ENCODE peak calls at places on chromosomes 5 and 9, in ten cellular contexts. B, A, G, Q, D, F, Y, W, H and I are unnamed samples.

GRCh38 chr5:163595851-163596399 is 90.5 kb downstream of the MAT2B start:
- DNase-seq in B (no peak), A (no peak), G (no peak), Q (no peak), D (no peak), F (no peak), Y (no peak), W (no peak), H (no peak), I (no peak)

GRCh38 chr5:103607346-103607745 is 44.8 kb upstream of the NUDT12 start:
- DNase-seq in B (no peak), A (no peak), G (no peak), Q (no peak), D (no peak), F (no peak), Y (no peak), W (no peak), H (no peak), I (no peak)

GRCh38 chr9:7489018-7489417 is 310.6 kb downstream of the DMAC1 start:
- DNase-seq in B (no peak), A (no peak), G (peak; percentile 4), Q (no peak), D (peak; percentile 65), F (peak; percentile 51), Y (peak; percentile 0), W (no peak), H (peak; percentile 16), I (no peak)

GRCh38 chr9:130209422-130209821 is 37.2 kb downstream of the NCS1 start:
- DNase-seq in B (no peak), A (no peak), G (no peak), Q (no peak), D (no peak), F (no peak), Y (no peak), W (no peak), H (no peak), I (no peak)

GRCh38 chr5:174945853-174946252 is 221.5 kb downstream of the MSX2 start:
- DNase-seq in B (no peak), A (no peak), G (no peak), Q (no peak), D (no peak), F (no peak), Y (no peak), W (no peak), H (no peak), I (no peak)

GRCh38 chr9:123371805-123372590 is 16.0 kb downstream of the CRB2 start:
- DNase-seq in B (no peak), A (no peak), G (no peak), Q (no peak), D (no peak), F (no peak), Y (no peak), W (no peak), H (no peak), I (no peak)

GRCh38 chr9:109793921-109794320 is 13.9 kb downstream of the PALM2AKAP2 start:
- DNase-seq in B (no peak), A (no peak), G (no peak), Q (no peak), D (no peak), F (no peak), Y (no peak), W (no peak), H (no peak), I (no peak)

GRCh38 chr9:93247099-93247865 is 63.3 kb downstream of the WNK2 start:
- DNase-seq in B (no peak), A (no peak), G (no peak), Q (no peak), D (peak; percentile 50), F (no peak), Y (no peak), W (no peak), H (no peak), I (no peak)

GRCh38 chr9:68585034-68585761 is 44.5 kb upstream of the TMEM252 start:
- DNase-seq in B (no peak), A (no peak), G (no peak), Q (no peak), D (no peak), F (no peak), Y (no peak), W (no peak), H (no peak), I (no peak)

GRCh38 chr5:173717959-173718358 is 101.5 kb upstream of the BOD1 start:
- DNase-seq in B (no peak), A (no peak), G (no peak), Q (no peak), D (no peak), F (no peak), Y (no peak), W (no peak), H (no peak), I (no peak)

GRCh38 chr5:132011561-132012384 is at the start of gene ACSL6:
- DNase-seq in B (peak; percentile 59), A (no peak), G (no peak), Q (peak; percentile 61), D (peak; percentile 67), F (no peak), Y (no peak), W (no peak), H (no peak), I (peak; percentile 33)

DNA sequence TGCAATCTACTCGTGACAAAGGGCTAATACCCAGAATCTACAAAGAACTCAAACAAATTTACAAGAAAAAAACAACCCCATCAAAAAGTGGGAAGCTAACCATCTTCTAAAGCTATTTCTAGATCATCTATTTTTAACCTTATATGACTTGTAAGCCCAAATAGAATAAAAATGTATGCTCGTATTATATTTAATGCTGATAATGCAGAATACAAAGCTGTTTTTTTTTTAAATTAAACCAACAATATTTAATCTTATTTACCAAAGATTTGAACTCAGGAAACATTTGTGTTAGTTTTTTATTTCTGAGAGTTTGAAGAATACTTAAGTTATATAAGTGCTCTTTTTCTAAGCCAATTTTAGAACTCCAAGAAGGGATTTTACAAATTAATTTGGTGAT is 652.1 kb downstream of the LRRC70 start:
- DNase-seq in B (no peak), A (no peak), G (no peak), Q (no peak), D (no peak), F (no peak), Y (no peak), W (no peak), H (no peak), I (no peak)
- H3K4me3 ChIP-seq in B (no peak overlapping the region), A (no peak overlapping the region), G (no peak overlapping the region), Q (no peak overlapping the region), D (no peak overlapping the region), F (no peak overlapping the region), Y (no peak overlapping the region), W (no peak overlapping the region), H (no peak overlapping the region), I (no peak overlapping the region)

DNA sequence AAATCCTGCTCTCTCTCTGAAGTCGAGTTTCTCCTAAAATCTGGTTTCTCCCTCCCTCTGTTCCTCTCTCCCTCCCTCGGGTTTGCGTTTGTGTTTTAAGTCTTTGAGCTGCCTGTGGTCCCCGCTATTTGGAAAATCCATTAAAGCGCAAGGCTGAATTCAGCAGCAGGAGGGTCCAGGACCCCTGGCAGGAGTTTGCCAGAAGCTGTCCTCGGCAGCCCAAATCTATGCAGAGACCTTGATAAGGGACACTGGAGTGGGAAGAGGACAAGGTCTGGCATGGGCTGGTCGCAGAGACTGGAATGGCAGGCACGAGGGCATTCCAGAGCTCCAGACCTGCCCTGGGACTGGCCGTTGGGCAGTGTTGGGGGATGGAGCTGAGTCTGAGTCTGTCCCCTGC is 1.1 kb downstream of the PDZD2 start:
- DNase-seq in B (no peak), A (no peak), G (no peak), Q (no peak), D (no peak), F (peak; percentile 50), Y (no peak), W (no peak), H (no peak), I (no peak)
- H3K4me3 ChIP-seq in B (no peak overlapping the region), A (no peak overlapping the region), G (no peak overlapping the region), Q (peak overlapping the region; percentile 73), D (peak overlapping the region; percentile 71), F (peak overlapping the region; percentile 88), Y (no peak overlapping the region), W (peak overlapping the region; percentile 51), H (peak overlapping the region; percentile 45), I (no peak overlapping the region)

GRCh38 chr9:34578241-34579096 is 11.1 kb downstream of the CNTFR start:
- DNase-seq in B (no peak), A (peak; percentile 31), G (peak; percentile 53), Q (no peak), D (peak; percentile 70), F (no peak), Y (peak; percentile 71), W (no peak), H (peak; percentile 60), I (no peak)

GRCh38 chr9:34579097-34579818 is 10.3 kb downstream of the CNTFR start:
- DNase-seq in B (no peak), A (no peak), G (no peak), Q (no peak), D (no peak), F (no peak), Y (no peak), W (no peak), H (no peak), I (no peak)

GRCh38 chr9:34581318-34581717 is 8.2 kb downstream of the CNTFR start:
- DNase-seq in B (no peak), A (no peak), G (no peak), Q (no peak), D (no peak), F (no peak), Y (no peak), W (no peak), H (no peak), I (no peak)

GRCh38 chr9:34580358-34580757 is 9.2 kb downstream of the CNTFR start:
- DNase-seq in B (no peak), A (no peak), G (no peak), Q (no peak), D (no peak), F (no peak), Y (no peak), W (no peak), H (no peak), I (no peak)

DNA sequence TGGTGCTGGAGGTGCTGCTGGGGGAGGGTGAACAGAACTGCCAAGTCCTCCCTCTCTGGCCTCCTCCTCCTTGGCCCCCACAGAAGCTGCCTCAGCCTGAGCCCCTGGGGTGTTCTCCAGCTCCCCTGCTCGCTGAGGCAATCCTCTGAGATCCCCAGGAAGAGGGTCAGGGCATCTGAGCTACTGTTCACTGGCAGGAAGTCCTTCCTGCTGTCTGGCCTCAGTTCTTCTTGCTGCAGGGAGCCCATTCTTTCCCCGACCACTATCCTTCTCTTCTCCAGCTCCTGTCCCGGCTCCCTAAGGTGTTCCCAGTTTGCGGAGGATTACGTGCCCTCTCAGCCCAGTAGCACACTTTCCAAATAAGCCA is 9.7 kb downstream of the CNTFR start:
- DNase-seq in B (no peak), A (no peak), G (no peak), Q (no peak), D (no peak), F (no peak), Y (no peak), W (no peak), H (no peak), I (no peak)
- H3K4me3 ChIP-seq in B (no peak overlapping the region), A (no peak overlapping the region), G (no peak overlapping the region), Q (no peak overlapping the region), D (no peak overlapping the region), F (no peak overlapping the region), Y (no peak overlapping the region), W (no peak overlapping the region), H (no peak overlapping the region), I (no peak overlapping the region)

DNA sequence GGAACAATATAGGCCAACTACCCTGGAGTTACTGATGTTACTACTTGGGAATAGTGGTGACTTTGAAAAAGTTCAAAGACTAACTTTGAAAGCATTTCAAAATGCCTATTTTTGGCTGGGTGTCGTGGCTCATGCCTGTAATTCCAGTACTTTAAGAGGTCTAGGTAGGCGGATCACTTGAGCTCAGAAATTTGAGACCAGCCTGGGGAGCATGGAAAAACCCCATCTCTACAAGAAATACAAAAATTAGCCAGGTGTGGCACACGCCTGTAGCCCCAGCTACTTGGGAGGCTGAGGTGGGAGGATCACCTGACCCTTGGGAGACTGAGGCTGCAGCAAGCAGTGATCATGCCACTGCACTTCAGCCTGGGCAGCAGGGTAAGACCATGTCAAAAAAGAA is 105.3 kb downstream of the ARRDC3 start:
- DNase-seq in B (no peak), A (no peak), G (no peak), Q (no peak), D (no peak), F (no peak), Y (peak; percentile 63), W (no peak), H (no peak), I (no peak)
- H3K4me3 ChIP-seq in B (no peak overlapping the region), A (no peak overlapping the region), G (no peak overlapping the region), Q (no peak overlapping the region), D (no peak overlapping the region), F (no peak overlapping the region), Y (no peak overlapping the region), W (no peak overlapping the region), H (no peak overlapping the region), I (no peak overlapping the region)